ENCODE peak calls at places on chromosomes 3 and 15, in four cellular contexts. E is PC-9, I is HCT116, R is foreskin keratinocyte. G is an unnamed sample.

GRCh38 chr15:99474041-99474906 is 91.5 kb upstream of the MEF2A start:
- DNase-seq in E (no peak), R (no peak), I (no peak), G (no peak)

GRCh38 chr3:35307296-35307695 is 332.0 kb upstream of the ARPP21 start:
- DNase-seq in I (no peak), E (no peak), R (no peak), G (no peak)

GRCh38 chr15:45618813-45619212 is 16.0 kb upstream of the SQOR start:
- DNase-seq in I (no peak), E (no peak), R (no peak), G (no peak)

GRCh38 chr15:93026359-93026758 is 62.7 kb downstream of the RGMA start:
- DNase-seq in E (no peak), I (no peak), R (no peak), G (no peak)

GRCh38 chr3:183449391-183449790 is 21.0 kb upstream of the MCF2L2 start:
- DNase-seq in I (no peak), R (no peak), E (no peak), G (no peak)

GRCh38 chr3:64293121-64293520 is 67.9 kb upstream of the PRICKLE2 start:
- DNase-seq in E (no peak), I (no peak), R (no peak), G (no peak)

GRCh38 chr15:75234191-75234810 is 23.8 kb upstream of the GOLGA6C start:
- DNase-seq in R (no peak), E (no peak), I (no peak), G (no peak)

GRCh38 chr3:153767601-153768558 is 353.3 kb upstream of the ARHGEF26 start:
- DNase-seq in R (no peak), E (peak), I (no peak), G (no peak)

GRCh38 chr3:42547401-42547945 is 34.3 kb downstream of the SEC22C start:
- DNase-seq in I (peak), R (no peak), E (no peak), G (no peak)

GRCh38 chr3:172562881-172563835 is 39.9 kb upstream of the TNFSF10 start:
- DNase-seq in I (no peak), E (peak), R (peak), G (peak)

GRCh38 chr3:40996827-40997710 is 202.2 kb upstream of the CTNNB1 start:
- DNase-seq in E (no peak), I (no peak), R (no peak), G (no peak)

GRCh38 chr3:14774431-14774830 is 44.3 kb upstream of the FGD5 start:
- DNase-seq in I (no peak), R (no peak), E (no peak), G (no peak)

GRCh38 chr15:54131410-54131809 is 153.2 kb downstream of the UNC13C start:
- DNase-seq in I (no peak), E (no peak), R (peak), G (no peak)

GRCh38 chr3:171851685-171852084 is 8.5 kb downstream of the TMEM212 start:
- DNase-seq in E (peak), I (peak), R (peak), G (no peak)

GRCh38 chr15:99475754-99476412 is 89.9 kb upstream of the MEF2A start:
- DNase-seq in R (no peak), E (no peak), I (no peak), G (no peak)

GRCh38 chr3:61569856-61570255 is 8.5 kb downstream of the PTPRG start:
- DNase-seq in I (no peak), E (no peak), R (no peak), G (no peak)

GRCh38 chr15:91973481-91973880 is 120.0 kb downstream of the SLCO3A1 start:
- DNase-seq in I (no peak), R (peak), E (no peak), G (no peak)

GRCh38 chr3:196989721-196990262 is 21.2 kb upstream of the PIGZ start:
- DNase-seq in R (no peak), I (no peak), E (no peak), G (no peak)

GRCh38 chr3:15647629-15648167 is 46.2 kb downstream of the BTD start:
- DNase-seq in E (peak), I (no peak), R (peak), G (no peak)

DNA sequence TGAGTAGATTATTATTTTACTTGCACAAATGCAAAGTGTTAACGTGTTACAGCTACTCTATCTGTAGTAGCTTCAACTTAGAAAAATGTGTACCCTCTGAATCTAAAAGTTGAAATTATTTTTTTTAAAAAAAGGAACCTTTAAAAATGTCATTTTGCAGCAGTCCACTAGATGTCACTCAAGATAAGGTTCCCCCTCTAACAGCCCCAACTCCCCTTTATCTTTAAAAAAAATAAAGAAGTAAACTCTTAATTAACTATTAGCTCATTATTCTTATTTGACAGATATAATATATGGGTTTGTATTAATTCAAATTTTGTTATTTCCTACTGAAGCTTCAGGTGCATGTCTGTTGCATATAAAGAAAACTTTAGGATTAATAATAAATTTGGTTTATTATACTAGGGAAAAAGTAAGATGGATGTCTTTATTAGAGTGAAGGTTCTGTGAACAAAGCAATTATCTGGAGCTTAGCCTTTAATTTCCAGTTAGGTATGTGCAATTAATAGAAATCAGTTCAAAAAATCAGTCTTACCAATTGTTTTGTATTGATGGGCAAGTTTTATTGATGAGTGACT is 288.5 kb downstream of the VGLL3 start:
- DNase-seq in I (no peak), R (no peak), E (no peak), G (no peak)
- TF ChIP-seq CTCF in I (peak), R (peak), E (peak), G (peak)

DNA sequence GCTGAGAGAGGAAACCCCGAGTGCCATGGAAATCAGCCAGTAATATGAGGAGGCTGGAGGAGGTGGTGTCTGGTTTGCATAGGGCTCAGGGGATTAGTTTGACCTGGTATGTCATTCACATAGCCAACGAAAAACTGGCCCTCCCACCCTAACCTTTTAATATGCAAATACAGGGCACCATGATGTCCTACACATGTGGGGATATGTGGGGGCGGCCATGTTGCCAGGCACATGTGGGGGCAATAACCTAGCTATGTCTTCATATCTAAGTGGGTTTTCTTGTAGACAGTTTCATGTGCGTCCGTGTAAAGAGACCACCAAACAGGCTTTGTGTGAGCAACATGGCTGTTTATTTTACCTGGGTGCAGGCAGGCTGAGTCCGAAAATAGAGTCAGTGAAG is 110.1 kb downstream of the MOBP start:
- DNase-seq in R (no peak), I (no peak), E (no peak), G (no peak)
- TF ChIP-seq CTCF in R (no peak), I (no peak), E (no peak), G (no peak)

DNA sequence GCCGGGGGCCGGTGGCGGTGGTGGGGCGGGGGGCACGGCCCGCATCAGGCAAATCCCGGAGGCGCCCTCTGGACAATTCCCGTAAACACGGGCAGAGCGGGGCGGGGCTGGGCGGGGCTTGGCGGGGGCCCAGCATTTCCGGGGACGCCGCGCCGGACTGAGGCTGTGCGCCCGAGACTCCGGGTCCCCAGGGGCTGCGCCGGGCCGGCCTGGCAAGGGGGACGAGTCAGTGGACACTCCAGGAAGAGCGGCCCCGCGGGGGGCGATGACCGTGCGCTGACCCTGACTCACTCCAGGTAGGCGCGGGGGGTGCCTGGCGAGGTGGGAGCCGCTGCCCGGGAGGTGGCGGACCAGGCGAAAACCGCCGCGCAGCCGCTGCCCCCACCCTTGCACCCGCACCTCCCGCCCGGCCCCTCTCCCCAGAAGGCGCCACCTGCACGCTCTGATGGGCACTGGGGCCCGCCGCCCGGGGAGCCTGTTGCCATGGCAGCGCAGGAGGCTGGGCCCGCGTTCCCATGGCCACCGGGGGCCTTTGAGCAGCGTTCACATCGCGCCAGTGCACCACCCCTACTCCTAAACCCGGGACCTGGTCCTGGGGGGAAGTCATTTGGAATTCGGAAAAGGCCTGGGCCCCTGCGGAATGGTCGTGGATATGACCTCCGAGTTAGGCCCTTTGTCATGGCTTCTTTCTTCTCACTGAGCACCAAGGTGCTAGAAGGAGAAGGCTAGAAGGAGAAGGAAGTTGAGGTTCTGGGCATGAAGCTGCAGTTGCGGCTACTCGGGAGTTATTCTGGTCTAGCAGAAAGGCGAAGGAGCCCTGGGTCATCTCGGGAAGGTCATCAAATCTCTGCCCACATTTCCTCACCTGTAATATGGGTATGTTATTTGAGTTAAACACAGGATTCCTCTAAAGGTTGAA is 16.1 kb upstream of the SEMA4B start:
- DNase-seq in I (no peak), R (no peak), E (peak), G (no peak)
- TF ChIP-seq CTCF in I (no peak), R (no peak), E (no peak), G (no peak)

DNA sequence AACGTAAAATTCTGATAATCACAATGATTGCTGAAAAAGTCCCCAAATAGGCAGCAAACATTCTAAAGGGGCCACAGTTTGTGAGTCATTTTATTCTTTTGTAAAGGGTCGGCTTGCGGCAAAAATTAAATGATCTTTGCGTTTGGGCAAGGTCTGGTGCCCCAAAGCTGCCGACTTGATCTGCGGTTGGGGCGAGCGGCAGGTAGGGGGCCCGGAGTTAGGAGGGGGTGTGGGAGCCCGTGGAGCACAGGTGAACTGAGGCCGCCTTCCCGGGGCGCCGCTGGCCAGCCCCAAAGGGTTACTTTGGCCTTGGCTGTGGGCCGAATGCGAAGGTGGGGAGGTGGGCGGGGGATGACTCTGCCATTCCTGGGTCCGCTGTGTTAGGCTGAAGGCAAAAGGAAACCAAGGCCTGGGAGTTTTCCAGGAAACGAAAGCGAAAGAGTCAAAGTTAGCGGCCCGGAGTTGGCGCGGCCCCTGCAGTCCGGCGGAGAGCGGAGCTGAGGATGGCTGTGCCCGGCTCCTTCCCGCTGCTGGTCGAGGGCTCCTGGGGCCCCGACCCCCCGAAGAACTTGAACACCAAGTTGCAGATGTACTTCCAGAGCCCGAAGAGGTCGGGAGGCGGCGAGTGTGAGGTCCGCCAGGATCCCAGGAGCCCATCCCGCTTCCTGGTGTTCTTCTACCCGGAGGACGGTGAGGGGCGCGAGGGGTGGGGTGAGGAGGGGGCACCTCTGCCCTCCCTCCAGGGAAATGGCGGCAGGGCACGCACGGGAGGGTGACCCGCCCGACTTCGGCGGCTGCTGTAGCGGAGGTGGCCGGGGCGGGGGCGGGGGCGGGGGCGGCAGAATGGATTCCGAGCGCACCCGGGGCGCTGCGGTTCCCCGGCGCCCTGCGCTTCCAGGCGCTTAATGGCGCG is at the start of gene PARP14:
- DNase-seq in I (no peak), R (peak), E (peak), G (no peak)
- TF ChIP-seq CTCF in I (no peak), R (peak), E (no peak), G (peak)

DNA sequence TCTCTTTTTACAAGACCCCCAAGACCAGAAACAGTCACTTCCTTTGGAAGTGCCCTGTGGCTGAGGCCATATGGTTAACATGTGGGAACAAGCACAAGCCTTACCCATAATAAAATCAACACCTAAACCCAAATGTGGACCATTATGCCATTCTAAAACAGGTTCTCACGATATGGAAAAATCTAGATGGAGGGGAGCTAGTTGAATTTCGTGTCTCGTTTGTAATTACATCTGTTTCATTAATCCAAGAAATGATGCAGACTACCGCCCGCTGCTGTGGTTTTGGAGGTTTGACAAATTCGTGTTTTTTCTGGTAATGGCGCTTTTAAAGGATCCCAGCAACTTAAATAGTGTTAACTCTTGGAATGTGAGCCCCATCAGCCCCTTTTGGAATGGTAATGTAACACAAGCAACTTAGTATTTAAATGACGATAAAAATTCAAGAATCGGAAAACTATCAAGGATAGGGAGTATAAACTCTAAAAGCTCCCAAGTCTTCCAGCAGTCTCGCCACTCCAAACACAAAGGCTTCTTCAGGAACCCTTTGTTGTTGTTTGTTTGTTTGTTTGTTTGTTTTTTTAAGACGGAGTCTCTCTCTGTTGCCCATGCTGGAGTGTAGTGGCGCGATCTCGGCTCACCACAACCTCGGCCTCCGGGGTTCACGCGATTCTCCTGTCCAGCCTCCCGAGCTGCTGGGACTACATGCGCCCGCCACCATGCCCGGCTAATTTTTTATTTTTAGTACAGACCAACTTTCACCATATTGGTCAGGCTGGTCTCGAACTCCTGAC is 1.1 kb downstream of the CNBP start:
- DNase-seq in I (no peak), E (no peak), R (no peak), G (no peak)
- TF ChIP-seq CTCF in I (no peak), E (no peak), R (no peak), G (no peak)

GRCh38 chr3:155407971-155408370 is 114.5 kb upstream of the STRIT1 start:
- DNase-seq in E (no peak), I (no peak), R (no peak), G (no peak)

GRCh38 chr3:155407331-155407730 is 113.8 kb upstream of the STRIT1 start:
- DNase-seq in R (no peak), I (no peak), E (no peak), G (no peak)

GRCh38 chr3:155412856-155413255 is 119.4 kb upstream of the STRIT1 start:
- DNase-seq in R (no peak), E (no peak), I (no peak), G (no peak)

GRCh38 chr3:155409336-155409735 is 115.9 kb upstream of the STRIT1 start:
- DNase-seq in R (no peak), E (no peak), I (no peak), G (no peak)

DNA sequence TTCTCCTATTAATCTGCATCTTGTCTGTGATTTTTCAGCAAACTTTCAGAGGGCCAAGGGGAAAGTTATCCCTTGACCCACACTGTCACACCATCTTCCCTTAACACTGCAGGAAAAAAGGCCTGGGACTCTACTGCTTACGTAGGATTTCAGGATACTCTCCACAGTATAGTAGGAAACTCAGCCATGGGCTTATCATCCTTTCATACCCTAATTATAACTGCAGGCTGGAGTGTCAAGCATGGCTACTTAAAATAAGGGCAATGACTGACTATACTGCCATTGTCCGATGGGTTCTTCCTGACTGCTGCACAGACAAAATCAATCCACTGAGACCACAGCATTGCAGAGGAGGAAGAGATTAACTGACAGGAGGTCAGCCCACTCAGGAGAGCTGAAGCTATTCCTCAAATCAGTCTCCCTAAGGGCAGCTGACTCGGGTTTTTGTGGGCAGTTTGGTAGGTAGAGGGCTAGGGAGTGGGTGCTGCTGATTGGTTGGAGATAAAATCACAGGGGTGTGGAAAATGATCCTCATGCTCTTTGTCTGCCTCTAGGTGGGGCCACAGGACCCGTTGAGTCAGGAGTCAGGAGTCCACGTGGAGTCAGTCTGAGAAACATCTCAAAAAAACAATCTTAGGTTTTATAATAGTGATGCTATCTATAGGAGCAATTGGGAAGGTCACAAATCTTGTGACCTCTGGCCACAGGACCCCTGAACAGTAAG is 118.2 kb upstream of the STRIT1 start:
- DNase-seq in I (no peak), R (no peak), E (no peak), G (no peak)
- TF ChIP-seq CTCF in I (peak), R (peak), E (peak), G (no peak)

DNA sequence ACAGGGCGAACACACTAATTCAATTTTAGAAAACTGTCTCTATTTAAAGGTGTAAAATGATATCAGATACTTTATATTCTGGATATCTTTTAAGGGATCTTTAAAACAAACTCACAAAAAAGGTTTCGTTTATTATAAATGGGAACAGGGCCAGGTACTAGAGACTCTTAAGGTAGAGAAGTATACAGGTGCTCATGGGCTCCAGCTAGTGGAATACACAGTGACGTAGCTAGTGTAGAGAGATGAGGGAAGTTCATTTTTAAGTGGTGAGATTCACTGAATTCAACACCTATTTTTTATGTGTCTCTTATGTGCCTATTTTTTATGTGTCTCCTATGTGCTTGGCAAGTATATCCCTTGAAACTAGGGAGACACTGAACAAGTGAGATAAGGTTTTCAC is 132.7 kb upstream of the FAM3D start:
- DNase-seq in E (no peak), R (no peak), I (no peak), G (no peak)
- TF ChIP-seq CTCF in E (no peak), R (peak), I (no peak), G (no peak)

GRCh38 chr15:48440084-48440483 is 108.9 kb downstream of the DUT start:
- DNase-seq in E (no peak), R (no peak), I (no peak), G (no peak)

GRCh38 chr15:48447657-48448056 is 116.4 kb downstream of the DUT start:
- DNase-seq in I (no peak), R (peak), E (no peak), G (no peak)

GRCh38 chr15:48447058-48447457 is 115.8 kb downstream of the DUT start:
- DNase-seq in R (no peak), I (no peak), E (no peak), G (no peak)

GRCh38 chr15:48437178-48437577 is 105.9 kb downstream of the DUT start:
- DNase-seq in I (no peak), R (no peak), E (no peak), G (peak)

DNA sequence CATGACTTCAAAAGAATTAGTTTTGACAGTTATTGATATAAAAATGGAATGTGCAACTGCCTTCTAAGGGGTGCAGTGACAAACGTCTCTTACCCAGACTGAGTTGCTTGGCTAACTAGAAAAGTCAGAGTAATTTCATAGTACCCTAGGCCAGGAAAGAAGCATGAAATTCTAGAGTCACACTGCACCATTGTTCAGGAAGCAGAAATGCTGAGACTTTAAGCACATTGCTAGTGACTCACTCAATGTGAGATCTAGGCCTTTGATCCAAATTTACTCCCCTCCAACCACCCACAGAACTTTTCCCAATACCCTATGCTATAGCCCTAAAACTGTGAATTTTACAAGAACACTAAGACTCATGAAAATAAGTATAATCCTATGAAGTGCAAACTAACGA is 110.8 kb downstream of the DUT start:
- DNase-seq in R (no peak), E (no peak), I (no peak), G (no peak)
- TF ChIP-seq CTCF in R (no peak), E (no peak), I (no peak), G (no peak)

G was measured in epithelial cell of proximal tubule.